ENCODE peak calls at places on chromosomes 7 and 10, in six cellular contexts. V is adipocyte, A is stomach, T is PC-3, D is kidney epithelial cell, R is HCT116. H is an unnamed sample.
A peak's percentile ranks its signal among the peaks of the same experiment; 100 is the strongest.

GRCh38 chr10:18713077-18713476 is 53.8 kb downstream of the ARL5B start:
- DNase-seq in V (peak; percentile 85), R (no peak), A (no peak), T (peak; percentile 89), D (peak; percentile 90), H (peak; percentile 84)

GRCh38 chr10:99551616-99552015 is 18.9 kb downstream of the NKX2-3 start:
- DNase-seq in A (no peak), D (no peak), R (no peak), V (no peak), T (no peak), H (no peak)

GRCh38 chr10:132987671-132988571 is 45.6 kb upstream of the CFAP46 start:
- DNase-seq in T (no peak), V (peak; percentile 90), R (no peak), A (no peak), D (no peak), H (peak; percentile 82)

GRCh38 chr10:70334526-70335245 is 47.7 kb downstream of the LRRC20 start:
- DNase-seq in D (no peak), T (no peak), V (no peak), A (no peak), R (no peak), H (no peak)

GRCh38 chr7:44293561-44294324 is 31.7 kb downstream of the CAMK2B start:
- DNase-seq in R (no peak), V (no peak), T (no peak), D (no peak), A (peak; percentile 25), H (no peak)

GRCh38 chr10:73073627-73074026 is 23.0 kb downstream of the P4HA1 start:
- DNase-seq in T (no peak), A (no peak), D (no peak), R (no peak), V (no peak), H (no peak)

GRCh38 chr10:93471110-93471651 is 11.0 kb downstream of the MYOF start:
- DNase-seq in A (no peak), T (peak; percentile 94), D (peak; percentile 93), V (peak; percentile 88), R (peak; percentile 95), H (peak; percentile 98)

GRCh38 chr10:688621-689426 is 644 bp downstream of the DIP2C start:
- DNase-seq in V (peak; percentile 78), A (peak; percentile 45), R (no peak), D (no peak), T (peak; percentile 5), H (no peak)

GRCh38 chr7:35707422-35707821 is 12.5 kb upstream of the HERPUD2 start:
- DNase-seq in R (no peak), A (no peak), V (no peak), T (peak; percentile 69), D (no peak), H (no peak)

GRCh38 chr7:100162874-100163533 is 4.5 kb upstream of the TRAPPC14 start:
- DNase-seq in D (no peak), R (no peak), V (no peak), A (no peak), T (peak; percentile 66), H (no peak)

GRCh38 chr10:126839094-126839761 is 66.0 kb upstream of the DOCK1 start:
- DNase-seq in T (no peak), V (no peak), A (peak; percentile 86), D (no peak), R (no peak), H (no peak)

GRCh38 chr7:132176719-132177118 is 399.6 kb downstream of the PLXNA4 start:
- DNase-seq in T (no peak), V (no peak), A (no peak), R (no peak), D (no peak), H (no peak)

GRCh38 chr7:16098585-16099179 is 322.7 kb downstream of the CRPPA start:
- DNase-seq in A (no peak), R (peak; percentile 32), T (peak; percentile 53), V (peak; percentile 17), D (no peak), H (no peak)

GRCh38 chr7:2969398-2970306 is 74.0 kb downstream of the CARD11 start:
- DNase-seq in T (no peak), A (no peak), V (no peak), R (no peak), D (no peak), H (no peak)

GRCh38 chr10:125953778-125954385 is 57.5 kb downstream of the FANK1 start:
- DNase-seq in D (no peak), T (no peak), R (no peak), V (no peak), A (no peak), H (no peak)

GRCh38 chr7:66631471-66631870 is 2.8 kb downstream of the KCTD7 start:
- DNase-seq in A (no peak), V (no peak), D (no peak), T (no peak), R (no peak), H (no peak)
- H3K4me3 ChIP-seq in A (no peak overlapping the region), V (no peak overlapping the region), D (no peak overlapping the region), T (no peak overlapping the region), R (no peak overlapping the region), H (no peak overlapping the region)

GRCh38 chr7:41786324-41786723 is 83.4 kb upstream of the INHBA start:
- DNase-seq in T (no peak), R (no peak), A (no peak), V (no peak), D (no peak), H (no peak)
- H3K27me3 ChIP-seq in T (no peaks in the 10 kb centered on the region), R (no peaks in the 10 kb centered on the region), A (no peaks in the 10 kb centered on the region), V (no peaks in the 10 kb centered on the region), D (no peaks in the 10 kb centered on the region), H (no peaks in the 10 kb centered on the region)

GRCh38 chr7:127589901-127590300 is 1.7 kb downstream of the ARF5 start:
- DNase-seq in A (no peak), R (no peak), D (no peak), T (no peak), V (no peak), H (no peak)
- H3K4me3 ChIP-seq in A (no peak overlapping the region), R (no peak overlapping the region), D (no peak overlapping the region), T (peak overlapping the region; percentile 94), V (peak overlapping the region; percentile 94), H (no peak overlapping the region)

GRCh38 chr10:102222798-102223197 is 3.3 kb upstream of the ELOVL3 start:
- DNase-seq in A (no peak), D (no peak), V (no peak), R (no peak), T (no peak), H (no peak)
- H3K27me3 ChIP-seq in A (peaks cover 11% of the 10 kb centered on the region), D (peaks cover 10% of the 10 kb centered on the region), V (no peaks in the 10 kb centered on the region), R (no peaks in the 10 kb centered on the region), T (no peaks in the 10 kb centered on the region), H (peaks cover 17% of the 10 kb centered on the region)

GRCh38 chr10:79399242-79399831 is 46.1 kb downstream of the ZCCHC24 start:
- DNase-seq in V (peak; percentile 95), T (no peak), A (peak; percentile 81), D (peak; percentile 60), R (no peak), H (peak; percentile 95)
- H3K4me3 ChIP-seq in V (peak overlapping the region; percentile 67), T (no peak overlapping the region), A (no peak overlapping the region), D (no peak overlapping the region), R (no peak overlapping the region), H (no peak overlapping the region)

GRCh38 chr10:10967502-10967901 is 50.2 kb upstream of the CELF2 start:
- DNase-seq in A (no peak), V (no peak), R (no peak), T (no peak), D (no peak), H (no peak)
- H3K27me3 ChIP-seq in A (no peaks in the 10 kb centered on the region), V (no peaks in the 10 kb centered on the region), R (no peaks in the 10 kb centered on the region), T (no peaks in the 10 kb centered on the region), D (peaks cover 3% of the 10 kb centered on the region), H (no peaks in the 10 kb centered on the region)

DNA sequence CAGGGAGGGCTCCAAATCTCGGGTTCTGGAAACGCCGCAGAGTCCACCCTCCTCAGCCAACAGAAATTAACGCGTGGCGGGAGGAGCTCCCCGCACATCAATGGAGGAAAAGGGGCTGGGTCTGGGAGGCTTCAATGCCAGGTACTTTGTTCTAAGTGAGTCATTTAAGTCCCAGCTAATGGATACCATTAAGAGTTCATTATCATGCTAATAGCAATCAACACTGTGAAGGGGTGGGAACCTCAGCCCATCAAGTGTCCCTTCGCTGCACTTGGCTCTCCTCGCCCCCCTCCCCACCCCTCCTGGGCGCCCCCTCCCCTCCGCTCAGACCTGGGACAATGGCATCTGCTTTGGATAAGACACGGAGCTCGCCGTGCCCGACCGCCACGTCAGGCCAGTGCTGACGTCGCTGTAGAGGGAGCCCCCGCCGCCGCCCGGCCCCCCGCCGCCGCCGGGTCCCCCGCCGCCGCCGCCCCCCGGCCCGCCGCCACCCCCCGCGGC is 3.0 kb downstream of the FZD8 start:
- DNase-seq in R (no peak), D (no peak), A (no peak), T (peak; percentile 55), V (no peak), H (no peak)
- H3K4me3 ChIP-seq in R (no peak overlapping the region), D (peak overlapping the region; percentile 60), A (peak overlapping the region; percentile 48), T (peak overlapping the region; percentile 69), V (peak overlapping the region; percentile 50), H (no peak overlapping the region)

H was measured in BJ.